ENCODE peak calls at places on chromosomes 5 and 9, in nine cellular contexts. E is GM23248, B is cardiac muscle cell, O is aorta, N is mesendoderm, D is heart right ventricle, J is heart left ventricle, H is endodermal cell, Q is breast epithelium. W is an unnamed sample.

GRCh38 chr9:122331523-122331927 is 39.3 kb upstream of the PTGS1 start:
- DNase-seq in J (no peak), D (no peak), Q (no peak), E (no peak), B (no peak), O (no peak), N (no peak), H (peak; percentile 33), W (no peak)

GRCh38 chr9:81116340-81117207 is 572.8 kb downstream of the TLE1 start:
- DNase-seq in D (no peak), B (no peak), N (no peak), Q (no peak), E (no peak), O (no peak), H (no peak), J (no peak), W (no peak)

GRCh38 chr5:68875351-68875750 is 218.5 kb upstream of the SLC30A5 start:
- DNase-seq in D (no peak), H (no peak), N (no peak), E (no peak), J (no peak), O (no peak), Q (no peak), B (no peak), W (no peak)

GRCh38 chr5:64646169-64646568 is 44.1 kb upstream of the SHISAL2B start:
- DNase-seq in J (no peak), E (no peak), D (no peak), O (no peak), N (no peak), B (no peak), H (no peak), Q (no peak), W (no peak)

GRCh38 chr5:142242272-142242671 is 82.5 kb downstream of the SPRY4 start:
- DNase-seq in H (no peak), J (no peak), N (no peak), E (no peak), Q (no peak), B (no peak), O (no peak), D (no peak), W (no peak)

GRCh38 chr9:123723135-123723875 is 206.6 kb downstream of the DENND1A start:
- DNase-seq in B (no peak), D (no peak), H (no peak), O (no peak), J (no peak), N (no peak), E (no peak), Q (no peak), W (no peak)

GRCh38 chr9:134329576-134329855 is 3.3 kb downstream of the RXRA start:
- DNase-seq in E (peak; percentile 37), Q (no peak), B (no peak), O (no peak), D (no peak), J (no peak), H (no peak), N (no peak), W (peak; percentile 50)

GRCh38 chr5:180081481-180081880 is 9.9 kb upstream of the RNF130 start:
- DNase-seq in H (no peak), B (no peak), J (no peak), E (no peak), N (no peak), O (no peak), D (no peak), Q (no peak), W (no peak)

GRCh38 chr9:136545065-136545965 is 533 bp downstream of the NOTCH1 start:
- DNase-seq in D (no peak), O (no peak), J (no peak), Q (no peak), N (no peak), B (no peak), H (peak; percentile 70), E (peak; percentile 58), W (no peak)

GRCh38 chr5:97046270-97046982 is 96.0 kb downstream of the LIX1 start:
- DNase-seq in J (no peak), N (peak; percentile 72), H (no peak), O (no peak), D (no peak), Q (no peak), B (peak; percentile 38), E (peak; percentile 43), W (no peak)

DNA sequence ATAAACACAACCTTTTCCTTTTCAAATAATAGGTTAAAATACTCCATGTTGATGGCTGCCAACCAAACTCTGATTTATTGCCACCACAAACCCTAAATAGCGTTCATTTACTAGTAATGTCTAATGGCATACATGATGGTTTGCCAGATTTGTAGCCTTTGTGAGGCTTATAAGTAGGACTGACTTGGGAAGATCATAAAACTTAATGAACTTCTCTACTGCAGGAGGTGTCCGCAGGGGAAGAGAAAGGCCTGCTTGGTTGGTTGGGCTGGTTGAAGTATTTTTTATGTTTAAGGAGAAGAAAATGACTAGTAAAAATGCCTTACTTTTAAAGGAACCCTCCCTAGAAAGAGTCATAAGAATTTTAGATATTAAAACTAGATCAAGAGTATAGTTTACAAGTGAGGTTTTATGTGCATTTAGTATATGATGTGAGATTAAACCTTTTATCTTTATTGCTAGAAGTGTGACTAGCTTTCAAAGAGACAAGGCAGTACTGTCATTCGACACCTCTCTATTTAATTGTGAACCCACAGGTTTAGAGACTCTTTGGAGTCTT is 5.0 kb downstream of the PBX3 start:
- DNase-seq in E (no peak), Q (no peak), D (no peak), H (no peak), N (peak; percentile 37), J (no peak), B (no peak), O (no peak), W (no peak)
- H3K4me1 ChIP-seq in E (peaks cover 47% of the 10 kb centered on the region), Q (no peaks in the 10 kb centered on the region), D (peaks cover 11% of the 10 kb centered on the region), H (peaks cover 12% of the 10 kb centered on the region), N (no peaks in the 10 kb centered on the region), J (peaks cover 58% of the 10 kb centered on the region), B (peaks cover 61% of the 10 kb centered on the region), O (no peaks in the 10 kb centered on the region), W (no peaks in the 10 kb centered on the region)

GRCh38 chr5:71564884-71565283 is 22.3 kb upstream of the MCCC2 start:
- DNase-seq in N (no peak), B (no peak), O (no peak), E (no peak), D (no peak), J (no peak), H (no peak), Q (no peak), W (no peak)
- H3K27ac ChIP-seq in N (no peak overlapping the region), B (no peak overlapping the region), O (no peak overlapping the region), E (no peak overlapping the region), D (no peak overlapping the region), J (no peak overlapping the region), H (no peak overlapping the region), Q (no peak overlapping the region), W (no peak overlapping the region)

GRCh38 chr9:132228062-132228461 is 66.2 kb downstream of the NTNG2 start:
- DNase-seq in J (no peak), N (no peak), O (no peak), E (no peak), Q (no peak), H (no peak), D (no peak), B (no peak), W (no peak)
- H3K27me3 ChIP-seq in J (no peaks in the 10 kb centered on the region), N (no peaks in the 10 kb centered on the region), O (no peaks in the 10 kb centered on the region), E (peaks cover 27% of the 10 kb centered on the region), Q (no peaks in the 10 kb centered on the region), H (no peaks in the 10 kb centered on the region), D (no peaks in the 10 kb centered on the region), B (no peaks in the 10 kb centered on the region), W (no peaks in the 10 kb centered on the region)

DNA sequence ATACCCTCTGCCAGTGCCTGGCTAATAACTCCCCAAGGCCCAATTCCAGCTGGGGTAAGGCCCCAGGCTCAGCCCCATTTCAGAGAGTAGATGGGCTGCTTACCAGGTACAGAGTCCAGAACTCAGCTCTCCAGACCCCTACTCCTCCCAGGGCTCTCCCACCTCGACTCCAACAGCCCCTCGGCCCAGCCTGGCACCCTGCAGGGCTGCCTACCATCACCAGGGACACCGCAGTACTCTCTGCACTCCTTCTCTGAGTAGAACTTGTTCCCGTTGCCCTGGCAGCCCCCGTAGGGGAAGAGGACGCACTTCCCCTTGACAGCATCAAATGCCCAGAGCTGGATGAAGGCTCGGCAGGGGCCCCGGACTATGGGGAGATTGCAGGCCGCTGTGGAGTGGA is 17.4 kb downstream of the AMBP start:
- DNase-seq in J (no peak), O (no peak), N (no peak), H (peak; percentile 43), D (no peak), Q (no peak), E (no peak), B (no peak), W (no peak)
- H3K4me1 ChIP-seq in J (peaks cover 5% of the 10 kb centered on the region), O (peaks cover 3% of the 10 kb centered on the region), N (no peaks in the 10 kb centered on the region), H (peaks cover 2% of the 10 kb centered on the region), D (peaks cover 8% of the 10 kb centered on the region), Q (no peaks in the 10 kb centered on the region), E (no peaks in the 10 kb centered on the region), B (peaks cover 4% of the 10 kb centered on the region), W (no peaks in the 10 kb centered on the region)

GRCh38 chr5:134001938-134002731 is 2.6 kb downstream of the VDAC1 start:
- DNase-seq in N (no peak), H (no peak), E (no peak), O (no peak), B (no peak), Q (no peak), J (no peak), D (no peak), W (no peak)
- H3K27ac ChIP-seq in N (no peak overlapping the region), H (no peak overlapping the region), E (peak overlapping the region; percentile 96), O (no peak overlapping the region), B (no peak overlapping the region), Q (peak overlapping the region; percentile 73), J (peak overlapping the region; percentile 100), D (peak overlapping the region; percentile 99), W (no peak overlapping the region)

GRCh38 chr9:97506787-97507186 is 5.3 kb downstream of the TMOD1 start:
- DNase-seq in H (no peak), O (no peak), N (no peak), J (no peak), D (no peak), B (no peak), E (no peak), Q (no peak), W (no peak)
- H3K27me3 ChIP-seq in H (peaks cover 22% of the 10 kb centered on the region), O (no peaks in the 10 kb centered on the region), N (peaks cover 11% of the 10 kb centered on the region), J (no peaks in the 10 kb centered on the region), D (no peaks in the 10 kb centered on the region), B (no peaks in the 10 kb centered on the region), E (peaks cover 31% of the 10 kb centered on the region), Q (no peaks in the 10 kb centered on the region), W (no peaks in the 10 kb centered on the region)